ENCODE peak calls at places on chromosome 16, in five cellular contexts. I is Caco-2; V is amniotic stem cell; K is left colon; S is activated naive CD4-positive, alpha-beta T cell. X is an unnamed sample.

GRCh38 chr16:8660841-8661301 is 13.5 kb upstream of the ABAT start:
- DNase-seq in I (peak), V (peak), K (peak), S (no peak), X (peak)

GRCh38 chr16:25580071-25580470 is 111.7 kb upstream of the HS3ST4 start:
- DNase-seq in I (no peak), V (no peak), K (no peak), S (no peak), X (no peak)

GRCh38 chr16:8950580-8951077 is 13.1 kb downstream of the USP7 start:
- DNase-seq in I (no peak), V (no peak), K (no peak), S (no peak), X (no peak)

GRCh38 chr16:81581107-81581506 is 136.5 kb downstream of the CMIP start:
- DNase-seq in I (no peak), V (no peak), K (peak), S (no peak), X (no peak)

GRCh38 chr16:58455750-58456149 is 44.2 kb upstream of the NDRG4 start:
- DNase-seq in I (no peak), V (no peak), K (no peak), S (no peak), X (no peak)

GRCh38 chr16:29811896-29812665 is at the start of gene PRRT2:
- DNase-seq in I (peak), V (no peak), K (peak), S (no peak), X (no peak)

GRCh38 chr16:14309001-14309886 is 238.1 kb downstream of the MRTFB start:
- DNase-seq in I (peak), V (no peak), K (no peak), S (no peak), X (peak)

GRCh38 chr16:85348065-85348840 is 236.0 kb upstream of the CIBAR2 start:
- DNase-seq in I (no peak), V (no peak), K (no peak), S (no peak), X (no peak)

GRCh38 chr16:67969286-67970039 is 1.0 kb upstream of the SLC12A4 start:
- DNase-seq in I (no peak), V (no peak), K (no peak), S (no peak), X (peak)

GRCh38 chr16:56265746-56266145 is 74.5 kb downstream of the GNAO1 start:
- DNase-seq in I (no peak), V (no peak), K (no peak), S (no peak), X (no peak)

GRCh38 chr16:29824589-29825144 is 4.4 kb downstream of the MVP start:
- DNase-seq in I (no peak), V (no peak), K (no peak), S (no peak), X (no peak)

GRCh38 chr16:86955136-86955890 is 361.9 kb downstream of the C16orf95 start:
- DNase-seq in I (no peak), V (no peak), K (no peak), S (no peak), X (no peak)

GRCh38 chr16:69567031-69567680 is 1.4 kb downstream of the NFAT5 start:
- DNase-seq in I (peak), V (no peak), K (no peak), S (no peak), X (peak)

GRCh38 chr16:70715860-70716357 is 30.1 kb upstream of the MTSS2 start:
- DNase-seq in I (no peak), V (no peak), K (no peak), S (no peak), X (no peak)

GRCh38 chr16:15988268-15989013 is 39.0 kb downstream of the ABCC1 start:
- DNase-seq in I (no peak), V (no peak), K (no peak), S (no peak), X (no peak)

GRCh38 chr16:27444015-27444414 is 42.0 kb downstream of the IL21R start:
- DNase-seq in I (no peak), V (no peak), K (no peak), S (no peak), X (no peak)

GRCh38 chr16:81823111-81823510 is 44.0 kb downstream of the PLCG2 start:
- DNase-seq in I (no peak), V (no peak), K (peak), S (no peak), X (no peak)

GRCh38 chr16:787261-787966 is 767 bp downstream of the RPUSD1 start:
- DNase-seq in I (no peak), V (no peak), K (no peak), S (no peak), X (no peak)

GRCh38 chr16:17556276-17557052 is 85.7 kb upstream of the XYLT1 start:
- DNase-seq in I (peak), V (no peak), K (no peak), S (no peak), X (peak)

GRCh38 chr16:22308824-22309520 is 11.8 kb downstream of the POLR3E start:
- DNase-seq in I (no peak), V (no peak), K (no peak), S (no peak), X (no peak)

GRCh38 chr16:88315543-88316105 is 67.1 kb upstream of the ZNF469 start:
- DNase-seq in I (peak), V (no peak), K (peak), S (no peak), X (no peak)